ENCODE peak calls at places on chromosomes 7 and 10, in ten cellular contexts. G is NCI-H187; H is GM20000; L is CD4-positive, alpha-beta T cell; F is cardiac fibroblast; V is AG09319; S is EH; A is stimulated activated CD4-positive, alpha-beta T cell treated with anti-CD3 and anti-CD28 coated beads, Interleukin-1b, Interleukin-23, amount 100 ng/mL, for 1 hour; W is effector CD4-positive, alpha-beta T cell; E is NCI-H1105 treated with DMSO at 0.1 percent for 48 hours. R is an unnamed sample.

GRCh38 chr7:158854681-158855081 is 1.7 kb upstream of the DYNC2I1 start:
- DNase-seq in L (no peak), V (no peak), S (no peak), A (no peak), H (no peak), F (no peak), W (no peak), E (no peak), G (no peak), R (no peak)

GRCh38 chr7:116727432-116728009 is 55.5 kb downstream of the MET start:
- DNase-seq in G (no peak), A (no peak), E (no peak), W (no peak), S (no peak), V (no peak), L (no peak), H (no peak), F (no peak), R (no peak)

GRCh38 chr10:132497788-132498561 is 39.6 kb upstream of the INPP5A start:
- DNase-seq in V (no peak), E (no peak), A (no peak), S (no peak), H (no peak), F (no peak), W (no peak), G (no peak), L (no peak), R (no peak)

GRCh38 chr10:24683554-24683953 is 40.1 kb downstream of the ARHGAP21 start:
- DNase-seq in A (no peak), V (no peak), L (no peak), W (no peak), G (no peak), S (no peak), E (no peak), F (no peak), H (no peak), R (no peak)

GRCh38 chr10:119726291-119727261 is 726 bp downstream of the INPP5F start:
- DNase-seq in E (no peak), V (no peak), G (no peak), F (no peak), A (no peak), S (no peak), H (no peak), L (no peak), W (no peak), R (no peak)

GRCh38 chr7:26167293-26167934 is 15.4 kb downstream of the NFE2L3 start:
- DNase-seq in L (no peak), H (peak; percentile 54), S (no peak), A (no peak), F (no peak), G (no peak), W (no peak), E (no peak), V (no peak), R (no peak)

GRCh38 chr7:106094780-106095179 is 17.3 kb downstream of the SYPL1 start:
- DNase-seq in W (no peak), E (no peak), S (no peak), G (no peak), F (no peak), H (no peak), V (no peak), L (no peak), A (no peak), R (no peak)

GRCh38 chr7:101743241-101743994 is 74.0 kb upstream of the CUX1 start:
- DNase-seq in F (peak; percentile 68), A (peak; percentile 23), H (peak; percentile 81), V (no peak), G (no peak), E (peak; percentile 77), L (peak; percentile 60), S (peak; percentile 55), W (peak; percentile 56), R (peak; percentile 24)

GRCh38 chr7:135211179-135211945 is at the start of gene WDR91:
- DNase-seq in G (peak; percentile 96), E (peak; percentile 87), F (peak; percentile 94), L (peak; percentile 96), V (peak; percentile 82), A (peak; percentile 95), W (peak; percentile 93), S (peak; percentile 94), H (peak; percentile 100), R (peak; percentile 95)

GRCh38 chr10:48599830-48600134 is 5.1 kb downstream of the ARHGAP22 start:
- DNase-seq in G (no peak), S (no peak), A (no peak), E (no peak), W (no peak), L (no peak), F (no peak), H (no peak), V (no peak), R (no peak)

GRCh38 chr10:119208553-119208940 is 1.2 kb downstream of the GRK5 start:
- DNase-seq in E (no peak), F (peak; percentile 39), V (no peak), A (no peak), W (no peak), S (peak; percentile 67), G (no peak), L (no peak), H (peak; percentile 25), R (no peak)

GRCh38 chr10:123119081-123119480 is 16.7 kb upstream of the HMX3 start:
- DNase-seq in H (no peak), S (no peak), A (no peak), W (no peak), G (no peak), L (no peak), E (no peak), V (no peak), F (no peak), R (no peak)

GRCh38 chr7:79290841-79291497 is 162.5 kb downstream of the MAGI2 start:
- DNase-seq in F (no peak), H (no peak), A (no peak), E (no peak), L (no peak), S (peak; percentile 58), G (no peak), W (no peak), V (no peak), R (no peak)

GRCh38 chr7:2497065-2497464 is 20.9 kb upstream of the GRIFIN start:
- DNase-seq in V (no peak), E (no peak), F (no peak), H (no peak), G (no peak), A (no peak), S (no peak), L (no peak), W (no peak), R (no peak)

GRCh38 chr7:136026209-136026608 is 49.0 kb upstream of the MTPN start:
- DNase-seq in E (no peak), V (no peak), F (no peak), H (no peak), W (no peak), L (no peak), S (no peak), G (no peak), A (no peak), R (no peak)

GRCh38 chr10:121736315-121737002 is 138.2 kb upstream of the FGFR2 start:
- DNase-seq in V (no peak), E (no peak), S (no peak), L (no peak), W (no peak), A (no peak), F (peak; percentile 42), H (no peak), G (no peak), R (no peak)

GRCh38 chr10:6151087-6151977 is 51.4 kb upstream of the PFKFB3 start:
- DNase-seq in A (no peak), H (peak; percentile 80), V (no peak), L (peak; percentile 45), F (peak; percentile 74), G (no peak), S (peak; percentile 66), W (peak; percentile 41), E (no peak), R (no peak)

GRCh38 chr7:157886261-157886660 is 549.5 kb downstream of the DNAJB6 start:
- DNase-seq in V (no peak), H (no peak), F (no peak), L (no peak), S (no peak), E (no peak), G (no peak), A (no peak), W (no peak), R (no peak)

GRCh38 chr7:87155788-87156187 is 3.5 kb downstream of the DMTF1 start:
- DNase-seq in E (no peak), F (no peak), W (no peak), L (no peak), V (no peak), S (no peak), H (no peak), A (no peak), G (no peak), R (no peak)

GRCh38 chr10:79314761-79315601 is 32.3 kb upstream of the PPIF start:
- DNase-seq in L (no peak), S (no peak), W (no peak), H (no peak), E (no peak), V (no peak), A (no peak), F (no peak), G (no peak), R (no peak)

GRCh38 chr10:70528726-70529362 is 50.3 kb downstream of the PALD1 start:
- DNase-seq in V (no peak), E (no peak), L (no peak), S (peak; percentile 78), F (peak; percentile 55), A (no peak), G (no peak), H (no peak), W (no peak), R (no peak)

GRCh38 chr7:28061824-28062196 is 118.8 kb downstream of the JAZF1 start:
- DNase-seq in S (no peak), G (no peak), F (no peak), A (no peak), L (no peak), V (no peak), H (no peak), W (no peak), E (no peak), R (no peak)

GRCh38 chr10:127028556-127028955 is 123.3 kb downstream of the DOCK1 start:
- DNase-seq in G (no peak), W (no peak), L (no peak), F (no peak), H (no peak), A (no peak), S (no peak), E (no peak), V (no peak), R (no peak)

GRCh38 chr10:6020806-6021205 is 41.4 kb downstream of the IL2RA start:
- DNase-seq in G (no peak), L (no peak), A (no peak), F (no peak), W (no peak), H (no peak), E (no peak), V (no peak), S (peak; percentile 65), R (no peak)

GRCh38 chr7:136183981-136184380 is 206.8 kb upstream of the MTPN start:
- DNase-seq in A (no peak), H (no peak), L (no peak), S (peak; percentile 9), E (no peak), F (no peak), W (no peak), V (no peak), G (no peak), R (no peak)

GRCh38 chr10:133183646-133184378 is 23.8 kb downstream of the KNDC1 start:
- DNase-seq in W (no peak), V (no peak), E (no peak), H (no peak), L (no peak), A (no peak), S (no peak), G (no peak), F (no peak), R (no peak)

GRCh38 chr7:37109016-37109415 is 339.6 kb downstream of the ELMO1 start:
- DNase-seq in W (no peak), H (no peak), E (no peak), S (no peak), V (no peak), A (no peak), F (no peak), G (no peak), L (no peak), R (no peak)

GRCh38 chr10:119515511-119516045 is 26.9 kb downstream of the RGS10 start:
- DNase-seq in V (no peak), E (no peak), L (no peak), A (no peak), H (no peak), S (no peak), F (no peak), G (no peak), W (no peak), R (no peak)

R was measured in activated gamma-delta T cell treated with anti-CD3 and anti-CD28 coated beads, Interleukin-2, amount 50 U/mL, for 16 hours.